ENCODE peak calls at places on chromosomes 11 and 22, in ten cellular contexts. One of them, this sample, is unnamed.
A peak's percentile ranks its signal among the peaks of the same experiment; 100 is the strongest.

GRCh38 chr11:130872102-130872501 is 44.2 kb downstream of the SNX19 start:
- DNase-seq in effector memory CD4-positive, alpha-beta T cell: no peak
- DNase-seq in adrenal gland: no peak
- DNase-seq in prostate gland: no peak
- DNase-seq in neural progenitor cell: no peak
- DNase-seq in lung: no peak
- DNase-seq in cardiac muscle cell: no peak
- DNase-seq in AG04450: no peak
- DNase-seq in naive thymus-derived CD4-positive, alpha-beta T cell: no peak
- DNase-seq in HCT116: no peak
- DNase-seq in this sample: peak; percentile 51

GRCh38 chr11:62190011-62190410 is at the start of gene SCGB1D1:
- DNase-seq in effector memory CD4-positive, alpha-beta T cell: no peak
- DNase-seq in adrenal gland: no peak
- DNase-seq in prostate gland: no peak
- DNase-seq in neural progenitor cell: no peak
- DNase-seq in lung: no peak
- DNase-seq in cardiac muscle cell: no peak
- DNase-seq in AG04450: no peak
- DNase-seq in naive thymus-derived CD4-positive, alpha-beta T cell: no peak
- DNase-seq in HCT116: no peak
- DNase-seq in this sample: no peak

GRCh38 chr11:79174045-79175008 is 266.5 kb downstream of the TENM4 start:
- DNase-seq in effector memory CD4-positive, alpha-beta T cell: no peak
- DNase-seq in adrenal gland: no peak
- DNase-seq in prostate gland: no peak
- DNase-seq in neural progenitor cell: peak; percentile 41
- DNase-seq in lung: no peak
- DNase-seq in cardiac muscle cell: no peak
- DNase-seq in AG04450: no peak
- DNase-seq in naive thymus-derived CD4-positive, alpha-beta T cell: no peak
- DNase-seq in HCT116: no peak
- DNase-seq in this sample: peak; percentile 16

GRCh38 chr22:19849800-19850481 is 4.7 kb downstream of the GNB1L start:
- DNase-seq in effector memory CD4-positive, alpha-beta T cell: no peak
- DNase-seq in adrenal gland: no peak
- DNase-seq in prostate gland: peak; percentile 90
- DNase-seq in neural progenitor cell: no peak
- DNase-seq in lung: peak; percentile 86
- DNase-seq in cardiac muscle cell: no peak
- DNase-seq in AG04450: no peak
- DNase-seq in naive thymus-derived CD4-positive, alpha-beta T cell: no peak
- DNase-seq in HCT116: peak; percentile 46
- DNase-seq in this sample: no peak

GRCh38 chr11:17786824-17787525 is 52.4 kb downstream of the KCNC1 start:
- DNase-seq in effector memory CD4-positive, alpha-beta T cell: no peak
- DNase-seq in adrenal gland: no peak
- DNase-seq in prostate gland: no peak
- DNase-seq in neural progenitor cell: peak; percentile 32
- DNase-seq in lung: no peak
- DNase-seq in cardiac muscle cell: no peak
- DNase-seq in AG04450: peak; percentile 77
- DNase-seq in naive thymus-derived CD4-positive, alpha-beta T cell: no peak
- DNase-seq in HCT116: peak; percentile 57
- DNase-seq in this sample: no peak

GRCh38 chr11:24422371-24422770 is 74.5 kb upstream of the LUZP2 start:
- DNase-seq in effector memory CD4-positive, alpha-beta T cell: no peak
- DNase-seq in adrenal gland: no peak
- DNase-seq in prostate gland: no peak
- DNase-seq in neural progenitor cell: no peak
- DNase-seq in lung: no peak
- DNase-seq in cardiac muscle cell: no peak
- DNase-seq in AG04450: no peak
- DNase-seq in naive thymus-derived CD4-positive, alpha-beta T cell: no peak
- DNase-seq in HCT116: no peak
- DNase-seq in this sample: no peak

GRCh38 chr11:818396-819128 is at the start of gene PNPLA2:
- DNase-seq in effector memory CD4-positive, alpha-beta T cell: no peak
- DNase-seq in adrenal gland: peak; percentile 68
- DNase-seq in prostate gland: no peak
- DNase-seq in neural progenitor cell: no peak
- DNase-seq in lung: peak; percentile 74
- DNase-seq in cardiac muscle cell: no peak
- DNase-seq in AG04450: no peak
- DNase-seq in naive thymus-derived CD4-positive, alpha-beta T cell: no peak
- DNase-seq in HCT116: no peak
- DNase-seq in this sample: no peak

GRCh38 chr11:60984149-60984548 is 12.7 kb downstream of the CD6 start:
- DNase-seq in effector memory CD4-positive, alpha-beta T cell: no peak
- DNase-seq in adrenal gland: no peak
- DNase-seq in prostate gland: no peak
- DNase-seq in neural progenitor cell: no peak
- DNase-seq in lung: no peak
- DNase-seq in cardiac muscle cell: no peak
- DNase-seq in AG04450: no peak
- DNase-seq in naive thymus-derived CD4-positive, alpha-beta T cell: no peak
- DNase-seq in HCT116: no peak
- DNase-seq in this sample: no peak

GRCh38 chr11:6695377-6695776 is 12.2 kb upstream of the MRPL17 start:
- DNase-seq in effector memory CD4-positive, alpha-beta T cell: no peak
- DNase-seq in adrenal gland: no peak
- DNase-seq in prostate gland: no peak
- DNase-seq in neural progenitor cell: no peak
- DNase-seq in lung: no peak
- DNase-seq in cardiac muscle cell: no peak
- DNase-seq in AG04450: no peak
- DNase-seq in naive thymus-derived CD4-positive, alpha-beta T cell: no peak
- DNase-seq in HCT116: no peak
- DNase-seq in this sample: no peak

GRCh38 chr11:28581286-28582242 is 473.4 kb downstream of the METTL15 start:
- DNase-seq in effector memory CD4-positive, alpha-beta T cell: no peak
- DNase-seq in adrenal gland: no peak
- DNase-seq in prostate gland: no peak
- DNase-seq in neural progenitor cell: no peak
- DNase-seq in lung: no peak
- DNase-seq in cardiac muscle cell: no peak
- DNase-seq in AG04450: peak; percentile 23
- DNase-seq in naive thymus-derived CD4-positive, alpha-beta T cell: no peak
- DNase-seq in HCT116: no peak
- DNase-seq in this sample: no peak

GRCh38 chr11:65611758-65612603 is 2.0 kb downstream of the MAP3K11 start:
- DNase-seq in effector memory CD4-positive, alpha-beta T cell: no peak
- DNase-seq in adrenal gland: no peak
- DNase-seq in prostate gland: no peak
- DNase-seq in neural progenitor cell: no peak
- DNase-seq in lung: no peak
- DNase-seq in cardiac muscle cell: no peak
- DNase-seq in AG04450: no peak
- DNase-seq in naive thymus-derived CD4-positive, alpha-beta T cell: no peak
- DNase-seq in HCT116: no peak
- DNase-seq in this sample: no peak
- H3K27ac ChIP-seq in effector memory CD4-positive, alpha-beta T cell: peak overlapping the region; percentile 96
- H3K27ac ChIP-seq in adrenal gland: peak overlapping the region; percentile 82
- H3K27ac ChIP-seq in prostate gland: peak overlapping the region; percentile 93
- H3K27ac ChIP-seq in neural progenitor cell: no peak overlapping the region
- H3K27ac ChIP-seq in lung: peak overlapping the region; percentile 94
- H3K27ac ChIP-seq in cardiac muscle cell: no peak overlapping the region
- H3K27ac ChIP-seq in AG04450: peak overlapping the region; percentile 39
- H3K27ac ChIP-seq in naive thymus-derived CD4-positive, alpha-beta T cell: peak overlapping the region; percentile 98
- H3K27ac ChIP-seq in HCT116: no peak overlapping the region
- H3K27ac ChIP-seq in this sample: peak overlapping the region; percentile 99

DNA sequence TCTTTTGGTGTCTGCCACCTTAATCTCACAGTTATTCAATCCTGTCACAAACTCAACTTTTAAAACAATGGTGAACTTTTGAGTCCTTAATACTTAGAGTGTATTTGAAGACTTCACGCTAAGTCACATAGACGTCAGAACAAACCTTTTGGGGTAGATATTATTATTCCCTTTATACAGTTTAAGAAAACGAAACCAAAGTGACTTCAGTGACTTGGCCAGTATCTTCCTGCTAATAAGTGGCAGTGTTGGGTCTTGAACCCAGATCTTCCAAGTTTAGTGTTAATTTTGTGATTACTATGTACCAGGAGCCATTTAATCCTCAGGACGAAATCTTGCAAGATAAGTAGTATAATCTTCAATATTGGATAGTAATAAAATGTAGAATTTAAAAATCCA is 694 bp downstream of the CEP295 start:
- DNase-seq in effector memory CD4-positive, alpha-beta T cell: no peak
- DNase-seq in adrenal gland: no peak
- DNase-seq in prostate gland: no peak
- DNase-seq in neural progenitor cell: no peak
- DNase-seq in lung: no peak
- DNase-seq in cardiac muscle cell: no peak
- DNase-seq in AG04450: no peak
- DNase-seq in naive thymus-derived CD4-positive, alpha-beta T cell: no peak
- DNase-seq in HCT116: no peak
- DNase-seq in this sample: no peak
- H3K27ac ChIP-seq in effector memory CD4-positive, alpha-beta T cell: peak overlapping the region; percentile 92
- H3K27ac ChIP-seq in adrenal gland: peak overlapping the region; percentile 53
- H3K27ac ChIP-seq in prostate gland: peak overlapping the region; percentile 85
- H3K27ac ChIP-seq in neural progenitor cell: no peak overlapping the region
- H3K27ac ChIP-seq in lung: peak overlapping the region; percentile 84
- H3K27ac ChIP-seq in cardiac muscle cell: peak overlapping the region; percentile 75
- H3K27ac ChIP-seq in AG04450: no peak overlapping the region
- H3K27ac ChIP-seq in naive thymus-derived CD4-positive, alpha-beta T cell: peak overlapping the region; percentile 88
- H3K27ac ChIP-seq in HCT116: peak overlapping the region; percentile 77
- H3K27ac ChIP-seq in this sample: no peak overlapping the region

GRCh38 chr11:45902452-45903380 is 4.4 kb downstream of the FREY1 start:
- DNase-seq in effector memory CD4-positive, alpha-beta T cell: no peak
- DNase-seq in adrenal gland: no peak
- DNase-seq in prostate gland: no peak
- DNase-seq in neural progenitor cell: no peak
- DNase-seq in lung: no peak
- DNase-seq in cardiac muscle cell: no peak
- DNase-seq in AG04450: no peak
- DNase-seq in naive thymus-derived CD4-positive, alpha-beta T cell: no peak
- DNase-seq in HCT116: no peak
- DNase-seq in this sample: no peak

GRCh38 chr11:45900916-45901617 is 6.0 kb downstream of the FREY1 start:
- DNase-seq in effector memory CD4-positive, alpha-beta T cell: no peak
- DNase-seq in adrenal gland: peak; percentile 46
- DNase-seq in prostate gland: no peak
- DNase-seq in neural progenitor cell: peak; percentile 48
- DNase-seq in lung: no peak
- DNase-seq in cardiac muscle cell: no peak
- DNase-seq in AG04450: no peak
- DNase-seq in naive thymus-derived CD4-positive, alpha-beta T cell: no peak
- DNase-seq in HCT116: no peak
- DNase-seq in this sample: peak; percentile 43

GRCh38 chr11:45899086-45899447 is 8.0 kb downstream of the FREY1 start:
- DNase-seq in effector memory CD4-positive, alpha-beta T cell: no peak
- DNase-seq in adrenal gland: no peak
- DNase-seq in prostate gland: no peak
- DNase-seq in neural progenitor cell: no peak
- DNase-seq in lung: no peak
- DNase-seq in cardiac muscle cell: no peak
- DNase-seq in AG04450: no peak
- DNase-seq in naive thymus-derived CD4-positive, alpha-beta T cell: no peak
- DNase-seq in HCT116: no peak
- DNase-seq in this sample: no peak

GRCh38 chr11:45899448-45900174 is 7.5 kb downstream of the FREY1 start:
- DNase-seq in effector memory CD4-positive, alpha-beta T cell: peak; percentile 54
- DNase-seq in adrenal gland: peak; percentile 88
- DNase-seq in prostate gland: peak; percentile 61
- DNase-seq in neural progenitor cell: peak; percentile 97
- DNase-seq in lung: peak; percentile 82
- DNase-seq in cardiac muscle cell: peak; percentile 87
- DNase-seq in AG04450: peak; percentile 63
- DNase-seq in naive thymus-derived CD4-positive, alpha-beta T cell: no peak
- DNase-seq in HCT116: no peak
- DNase-seq in this sample: peak; percentile 90

GRCh38 chr11:45901646-45902045 is 5.4 kb downstream of the FREY1 start:
- DNase-seq in effector memory CD4-positive, alpha-beta T cell: no peak
- DNase-seq in adrenal gland: no peak
- DNase-seq in prostate gland: no peak
- DNase-seq in neural progenitor cell: no peak
- DNase-seq in lung: no peak
- DNase-seq in cardiac muscle cell: no peak
- DNase-seq in AG04450: no peak
- DNase-seq in naive thymus-derived CD4-positive, alpha-beta T cell: no peak
- DNase-seq in HCT116: no peak
- DNase-seq in this sample: peak; percentile 70
- H3K27ac ChIP-seq in effector memory CD4-positive, alpha-beta T cell: no peak overlapping the region
- H3K27ac ChIP-seq in adrenal gland: no peak overlapping the region
- H3K27ac ChIP-seq in prostate gland: no peak overlapping the region
- H3K27ac ChIP-seq in neural progenitor cell: no peak overlapping the region
- H3K27ac ChIP-seq in lung: no peak overlapping the region
- H3K27ac ChIP-seq in cardiac muscle cell: no peak overlapping the region
- H3K27ac ChIP-seq in AG04450: no peak overlapping the region
- H3K27ac ChIP-seq in naive thymus-derived CD4-positive, alpha-beta T cell: no peak overlapping the region
- H3K27ac ChIP-seq in HCT116: no peak overlapping the region
- H3K27ac ChIP-seq in this sample: peak overlapping the region; percentile 96

GRCh38 chr11:119693253-119693815 is 35.7 kb downstream of the NECTIN1 start:
- DNase-seq in effector memory CD4-positive, alpha-beta T cell: no peak
- DNase-seq in adrenal gland: no peak
- DNase-seq in prostate gland: no peak
- DNase-seq in neural progenitor cell: no peak
- DNase-seq in lung: no peak
- DNase-seq in cardiac muscle cell: no peak
- DNase-seq in AG04450: no peak
- DNase-seq in naive thymus-derived CD4-positive, alpha-beta T cell: no peak
- DNase-seq in HCT116: no peak
- DNase-seq in this sample: no peak
- H3K27ac ChIP-seq in effector memory CD4-positive, alpha-beta T cell: no peak overlapping the region
- H3K27ac ChIP-seq in adrenal gland: no peak overlapping the region
- H3K27ac ChIP-seq in prostate gland: peak overlapping the region; percentile 56
- H3K27ac ChIP-seq in neural progenitor cell: no peak overlapping the region
- H3K27ac ChIP-seq in lung: no peak overlapping the region
- H3K27ac ChIP-seq in cardiac muscle cell: no peak overlapping the region
- H3K27ac ChIP-seq in AG04450: no peak overlapping the region
- H3K27ac ChIP-seq in naive thymus-derived CD4-positive, alpha-beta T cell: no peak overlapping the region
- H3K27ac ChIP-seq in HCT116: no peak overlapping the region
- H3K27ac ChIP-seq in this sample: no peak overlapping the region

GRCh38 chr11:69450064-69450856 is 31.2 kb upstream of the LINC01488 start:
- DNase-seq in effector memory CD4-positive, alpha-beta T cell: no peak
- DNase-seq in adrenal gland: no peak
- DNase-seq in prostate gland: no peak
- DNase-seq in neural progenitor cell: no peak
- DNase-seq in lung: no peak
- DNase-seq in cardiac muscle cell: no peak
- DNase-seq in AG04450: no peak
- DNase-seq in naive thymus-derived CD4-positive, alpha-beta T cell: no peak
- DNase-seq in HCT116: no peak
- DNase-seq in this sample: no peak
- H3K27ac ChIP-seq in effector memory CD4-positive, alpha-beta T cell: no peak overlapping the region
- H3K27ac ChIP-seq in adrenal gland: no peak overlapping the region
- H3K27ac ChIP-seq in prostate gland: no peak overlapping the region
- H3K27ac ChIP-seq in neural progenitor cell: no peak overlapping the region
- H3K27ac ChIP-seq in lung: peak overlapping the region; percentile 83
- H3K27ac ChIP-seq in cardiac muscle cell: no peak overlapping the region
- H3K27ac ChIP-seq in AG04450: no peak overlapping the region
- H3K27ac ChIP-seq in naive thymus-derived CD4-positive, alpha-beta T cell: no peak overlapping the region
- H3K27ac ChIP-seq in HCT116: no peak overlapping the region
- H3K27ac ChIP-seq in this sample: peak overlapping the region; percentile 58

This sample was measured in caudate nucleus.